ENCODE peak calls at places on chromosomes 2 and 18, in six cellular contexts. One of them, this sample, is unnamed.

GRCh38 chr2:237434916-237435315 is 21.0 kb upstream of the COL6A3 start:
- DNase-seq in endothelial cell of umbilical vein: no peak
- DNase-seq in A549: no peak
- DNase-seq in K562: peak; percentile 45
- DNase-seq in HepG2: no peak
- DNase-seq in GM12878: no peak
- DNase-seq in this sample: peak; percentile 88

GRCh38 chr2:240149943-240150784 is 9.7 kb upstream of the OTOS start:
- DNase-seq in K562: peak; percentile 37
- DNase-seq in A549: peak; percentile 71
- DNase-seq in HepG2: peak; percentile 40
- DNase-seq in endothelial cell of umbilical vein: peak; percentile 22
- DNase-seq in GM12878: no peak
- DNase-seq in this sample: peak; percentile 42

GRCh38 chr2:97995026-97995733 is 568 bp downstream of the TMEM131 start:
- DNase-seq in A549: peak; percentile 44
- DNase-seq in HepG2: peak; percentile 30
- DNase-seq in K562: peak; percentile 62
- DNase-seq in endothelial cell of umbilical vein: peak; percentile 55
- DNase-seq in GM12878: peak; percentile 70
- DNase-seq in this sample: peak; percentile 84

GRCh38 chr2:45024600-45025291 is 15.5 kb upstream of the SIX2 start:
- DNase-seq in K562: peak; percentile 18
- DNase-seq in HepG2: no peak
- DNase-seq in GM12878: no peak
- DNase-seq in A549: peak; percentile 72
- DNase-seq in endothelial cell of umbilical vein: peak; percentile 74
- DNase-seq in this sample: peak; percentile 18

GRCh38 chr18:10376735-10377134 is 77.7 kb upstream of the APCDD1 start:
- DNase-seq in GM12878: no peak
- DNase-seq in A549: no peak
- DNase-seq in K562: no peak
- DNase-seq in endothelial cell of umbilical vein: no peak
- DNase-seq in HepG2: no peak
- DNase-seq in this sample: no peak

GRCh38 chr2:239375278-239376061 is 25.4 kb downstream of the HDAC4 start:
- DNase-seq in A549: no peak
- DNase-seq in GM12878: no peak
- DNase-seq in K562: no peak
- DNase-seq in HepG2: no peak
- DNase-seq in endothelial cell of umbilical vein: no peak
- DNase-seq in this sample: peak; percentile 45

GRCh38 chr2:81839780-81840179 is 1535.2 kb upstream of the LRRTM1 start:
- DNase-seq in endothelial cell of umbilical vein: no peak
- DNase-seq in A549: no peak
- DNase-seq in GM12878: no peak
- DNase-seq in K562: no peak
- DNase-seq in HepG2: no peak
- DNase-seq in this sample: no peak

GRCh38 chr2:37682473-37682872 is 11.0 kb upstream of the CDC42EP3 start:
- DNase-seq in HepG2: no peak
- DNase-seq in K562: peak; percentile 21
- DNase-seq in endothelial cell of umbilical vein: no peak
- DNase-seq in A549: no peak
- DNase-seq in GM12878: no peak
- DNase-seq in this sample: no peak

GRCh38 chr18:46672062-46672970 is 15.3 kb upstream of the LOXHD1 start:
- DNase-seq in GM12878: no peak
- DNase-seq in endothelial cell of umbilical vein: no peak
- DNase-seq in A549: no peak
- DNase-seq in K562: no peak
- DNase-seq in HepG2: no peak
- DNase-seq in this sample: no peak

GRCh38 chr18:25147878-25148488 is 204.0 kb downstream of the ZNF521 start:
- DNase-seq in A549: no peak
- DNase-seq in HepG2: no peak
- DNase-seq in endothelial cell of umbilical vein: no peak
- DNase-seq in K562: no peak
- DNase-seq in GM12878: no peak
- DNase-seq in this sample: no peak

GRCh38 chr18:8402237-8402636 is 207.0 kb upstream of the RAB12 start:
- DNase-seq in HepG2: no peak
- DNase-seq in GM12878: no peak
- DNase-seq in A549: no peak
- DNase-seq in endothelial cell of umbilical vein: no peak
- DNase-seq in K562: no peak
- DNase-seq in this sample: no peak

GRCh38 chr2:42202299-42203008 is 33.3 kb downstream of the EML4 start:
- DNase-seq in GM12878: no peak
- DNase-seq in endothelial cell of umbilical vein: no peak
- DNase-seq in A549: no peak
- DNase-seq in HepG2: no peak
- DNase-seq in K562: no peak
- DNase-seq in this sample: no peak

GRCh38 chr2:313991-314390 is 26.1 kb upstream of the ALKAL2 start:
- DNase-seq in K562: no peak
- DNase-seq in endothelial cell of umbilical vein: no peak
- DNase-seq in GM12878: no peak
- DNase-seq in HepG2: no peak
- DNase-seq in A549: no peak
- DNase-seq in this sample: no peak

GRCh38 chr2:199278099-199278498 is 179.6 kb downstream of the SATB2 start:
- DNase-seq in K562: peak; percentile 12
- DNase-seq in endothelial cell of umbilical vein: no peak
- DNase-seq in HepG2: no peak
- DNase-seq in GM12878: no peak
- DNase-seq in A549: no peak
- DNase-seq in this sample: no peak

GRCh38 chr2:72999729-73000725 is 71.5 kb downstream of the SFXN5 start:
- DNase-seq in K562: peak; percentile 37
- DNase-seq in A549: no peak
- DNase-seq in GM12878: no peak
- DNase-seq in HepG2: no peak
- DNase-seq in endothelial cell of umbilical vein: peak; percentile 27
- DNase-seq in this sample: no peak

GRCh38 chr18:12029786-12030571 is 48.7 kb downstream of the IMPA2 start:
- DNase-seq in HepG2: no peak
- DNase-seq in A549: no peak
- DNase-seq in GM12878: no peak
- DNase-seq in K562: no peak
- DNase-seq in endothelial cell of umbilical vein: no peak
- DNase-seq in this sample: no peak

GRCh38 chr2:233404227-233404626 is 49.9 kb downstream of the DGKD start:
- DNase-seq in K562: peak; percentile 51
- DNase-seq in endothelial cell of umbilical vein: peak; percentile 57
- DNase-seq in HepG2: peak; percentile 48
- DNase-seq in GM12878: no peak
- DNase-seq in A549: peak; percentile 60
- DNase-seq in this sample: peak; percentile 63

GRCh38 chr18:22790545-22791415 is 142.3 kb upstream of the RBBP8 start:
- DNase-seq in GM12878: no peak
- DNase-seq in A549: no peak
- DNase-seq in HepG2: no peak
- DNase-seq in endothelial cell of umbilical vein: peak; percentile 88
- DNase-seq in K562: no peak
- DNase-seq in this sample: no peak

GRCh38 chr2:767440-767839 is 90.2 kb upstream of the TMEM18 start:
- DNase-seq in HepG2: no peak
- DNase-seq in K562: no peak
- DNase-seq in endothelial cell of umbilical vein: no peak
- DNase-seq in A549: no peak
- DNase-seq in GM12878: no peak
- DNase-seq in this sample: peak; percentile 98

GRCh38 chr18:9435041-9435440 is 40.3 kb upstream of the RALBP1 start:
- DNase-seq in A549: no peak
- DNase-seq in endothelial cell of umbilical vein: no peak
- DNase-seq in HepG2: no peak
- DNase-seq in K562: no peak
- DNase-seq in GM12878: no peak
- DNase-seq in this sample: no peak

GRCh38 chr2:11521730-11522129 is 12.1 kb upstream of the GREB1 start:
- DNase-seq in A549: no peak
- DNase-seq in K562: no peak
- DNase-seq in endothelial cell of umbilical vein: no peak
- DNase-seq in HepG2: no peak
- DNase-seq in GM12878: no peak
- DNase-seq in this sample: no peak

GRCh38 chr18:46596119-46596518 is 60.9 kb downstream of the LOXHD1 start:
- DNase-seq in HepG2: no peak
- DNase-seq in K562: no peak
- DNase-seq in A549: no peak
- DNase-seq in GM12878: no peak
- DNase-seq in endothelial cell of umbilical vein: no peak
- DNase-seq in this sample: peak; percentile 42

GRCh38 chr2:77816618-77817017 is 294.4 kb upstream of the LRRTM4 start:
- DNase-seq in A549: no peak
- DNase-seq in endothelial cell of umbilical vein: no peak
- DNase-seq in GM12878: no peak
- DNase-seq in K562: no peak
- DNase-seq in HepG2: no peak
- DNase-seq in this sample: no peak

GRCh38 chr2:229852565-229852964 is 69.2 kb downstream of the TRIP12 start:
- DNase-seq in K562: peak; percentile 32
- DNase-seq in endothelial cell of umbilical vein: peak; percentile 97
- DNase-seq in A549: no peak
- DNase-seq in GM12878: peak; percentile 42
- DNase-seq in HepG2: no peak
- DNase-seq in this sample: peak; percentile 8
- TF ChIP-seq POLR2A in K562: no peak
- TF ChIP-seq POLR2A in endothelial cell of umbilical vein: peak; percentile 28
- TF ChIP-seq POLR2A in A549: no peak
- TF ChIP-seq POLR2A in GM12878: no peak
- TF ChIP-seq POLR2A in HepG2: no peak
- TF ChIP-seq POLR2A in this sample: no peak

GRCh38 chr2:19864369-19864768 is 37.4 kb downstream of the TTC32 start:
- DNase-seq in K562: no peak
- DNase-seq in endothelial cell of umbilical vein: no peak
- DNase-seq in GM12878: no peak
- DNase-seq in HepG2: no peak
- DNase-seq in A549: no peak
- DNase-seq in this sample: no peak
- TF ChIP-seq MYC in K562: no peak
- TF ChIP-seq MYC in endothelial cell of umbilical vein: no peak
- TF ChIP-seq MYC in GM12878: no peak
- TF ChIP-seq MYC in HepG2: no peak
- TF ChIP-seq MYC in A549: no peak
- TF ChIP-seq MYC in this sample: no peak

GRCh38 chr18:26397019-26397418 is 151.3 kb downstream of the KCTD1 start:
- DNase-seq in endothelial cell of umbilical vein: no peak
- DNase-seq in HepG2: no peak
- DNase-seq in GM12878: no peak
- DNase-seq in K562: no peak
- DNase-seq in A549: no peak
- DNase-seq in this sample: no peak

DNA sequence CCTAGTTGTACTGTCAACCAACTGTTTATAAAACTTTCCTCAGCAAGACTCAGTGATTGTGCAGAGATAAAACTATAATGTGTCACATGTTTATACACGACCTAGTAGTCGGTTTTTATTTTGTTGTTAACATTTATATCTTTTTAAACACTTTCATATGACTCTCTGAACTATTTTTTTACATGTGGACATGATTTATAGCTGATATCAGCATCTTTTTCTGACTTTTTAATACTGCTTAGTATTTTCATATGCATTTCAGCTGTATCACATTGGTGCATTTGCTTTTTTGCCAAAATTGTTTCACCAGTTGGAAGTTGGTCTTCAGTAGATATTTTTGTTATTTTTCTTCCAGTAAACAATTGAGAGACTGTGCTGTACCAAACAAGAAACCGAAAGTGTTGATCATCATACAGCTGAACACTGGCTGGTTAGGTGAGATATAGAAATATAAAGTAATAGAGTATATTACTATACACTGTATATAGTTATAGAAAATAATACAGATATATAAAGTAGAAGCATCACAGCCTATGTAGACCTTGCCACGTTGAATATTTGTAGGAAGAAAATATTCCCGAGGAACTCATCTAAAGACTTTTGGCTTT is 154.2 kb downstream of the KCTD1 start:
- DNase-seq in GM12878: no peak
- DNase-seq in HepG2: no peak
- DNase-seq in A549: no peak
- DNase-seq in endothelial cell of umbilical vein: no peak
- DNase-seq in K562: no peak
- DNase-seq in this sample: no peak
- TF ChIP-seq POLR2A in GM12878: no peak
- TF ChIP-seq POLR2A in HepG2: no peak
- TF ChIP-seq POLR2A in A549: no peak
- TF ChIP-seq POLR2A in endothelial cell of umbilical vein: no peak
- TF ChIP-seq POLR2A in K562: no peak
- TF ChIP-seq POLR2A in this sample: no peak

GRCh38 chr2:10080536-10081304 is 509 bp upstream of the CYS1 start:
- DNase-seq in K562: no peak
- DNase-seq in A549: no peak
- DNase-seq in HepG2: no peak
- DNase-seq in endothelial cell of umbilical vein: no peak
- DNase-seq in GM12878: no peak
- DNase-seq in this sample: no peak

GRCh38 chr2:10078001-10078400 is 2.2 kb downstream of the CYS1 start:
- DNase-seq in endothelial cell of umbilical vein: no peak
- DNase-seq in A549: no peak
- DNase-seq in GM12878: no peak
- DNase-seq in K562: no peak
- DNase-seq in HepG2: no peak
- DNase-seq in this sample: no peak

GRCh38 chr2:10078704-10079191 is 1.5 kb downstream of the CYS1 start:
- DNase-seq in HepG2: no peak
- DNase-seq in endothelial cell of umbilical vein: no peak
- DNase-seq in GM12878: no peak
- DNase-seq in K562: no peak
- DNase-seq in A549: no peak
- DNase-seq in this sample: no peak

GRCh38 chr2:10079931-10080535 is at the start of gene CYS1:
- DNase-seq in K562: peak; percentile 35
- DNase-seq in A549: peak; percentile 66
- DNase-seq in HepG2: no peak
- DNase-seq in endothelial cell of umbilical vein: no peak
- DNase-seq in GM12878: no peak
- DNase-seq in this sample: peak; percentile 50

DNA sequence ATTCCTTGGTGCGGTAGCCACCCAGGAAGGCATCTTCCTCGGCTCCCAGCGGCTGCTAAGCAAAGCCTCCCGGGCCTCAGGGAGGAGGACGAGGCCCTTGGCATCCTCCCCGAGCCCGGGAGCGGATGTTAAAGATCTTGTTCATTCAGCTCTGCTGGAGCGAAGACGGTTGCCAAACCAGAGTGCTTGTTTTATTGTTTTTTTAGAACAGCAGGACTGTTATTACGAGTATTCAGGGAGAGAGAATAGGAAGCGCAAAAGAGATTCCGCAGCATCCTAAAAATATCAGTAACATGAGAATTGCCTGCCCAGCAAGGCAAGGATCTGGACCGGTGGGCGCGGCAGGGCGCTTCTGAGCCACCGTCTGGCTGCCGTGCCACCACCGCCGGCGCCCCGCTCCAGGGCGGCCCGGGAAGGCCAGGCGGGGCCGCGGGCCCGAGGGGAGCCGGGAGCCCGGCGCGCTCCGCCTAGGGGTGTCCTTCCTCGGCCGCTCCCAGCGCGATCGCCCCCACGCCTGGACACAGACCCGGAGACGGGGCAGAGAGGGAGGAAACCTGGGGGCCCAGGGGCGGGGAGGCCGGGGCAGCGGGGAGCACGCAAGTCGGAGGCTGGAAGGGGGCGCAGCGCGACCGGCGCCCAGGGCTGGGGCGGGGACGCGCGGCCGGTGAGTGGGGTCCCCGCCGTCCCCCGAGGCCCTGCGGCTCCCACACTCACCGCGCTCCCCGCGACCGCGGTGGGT is 850 bp downstream of the CYS1 start:
- DNase-seq in K562: no peak
- DNase-seq in HepG2: no peak
- DNase-seq in GM12878: no peak
- DNase-seq in endothelial cell of umbilical vein: no peak
- DNase-seq in A549: peak; percentile 58
- DNase-seq in this sample: peak; percentile 52
- TF ChIP-seq MYC in K562: no peak
- TF ChIP-seq MYC in HepG2: no peak
- TF ChIP-seq MYC in GM12878: no peak
- TF ChIP-seq MYC in endothelial cell of umbilical vein: no peak
- TF ChIP-seq MYC in A549: no peak
- TF ChIP-seq MYC in this sample: no peak